ENCODE peak calls at places on chromosome 5, in seven cellular contexts. Q, F, B, Y, O, J and U are unnamed samples. For H3K36me3 and H3K4me1, the result is how much of the 10 kb centered on the place peaks cover.

GRCh38 chr5:1000329-1000728 is 8.3 kb upstream of the NKD2 start:
- DNase-seq in Q (no peak), F (no peak), B (peak), Y (no peak), O (no peak), J (no peak), U (no peak)

GRCh38 chr5:177388521-177389052 is 4.4 kb downstream of the SLC34A1 start:
- DNase-seq in Q (no peak), F (no peak), B (no peak), Y (no peak), O (no peak), J (no peak), U (no peak)

GRCh38 chr5:123209163-123210013 is 120.3 kb downstream of the PRDM6 start:
- DNase-seq in Q (no peak), F (peak), B (no peak), Y (no peak), O (no peak), J (no peak), U (no peak)

GRCh38 chr5:68898961-68899471 is 194.8 kb upstream of the SLC30A5 start:
- DNase-seq in Q (no peak), F (peak), B (no peak), Y (no peak), O (no peak), J (no peak), U (no peak)

GRCh38 chr5:53407373-53407772 is 73.1 kb upstream of the FST start:
- DNase-seq in Q (no peak), F (peak), B (no peak), Y (no peak), O (no peak), J (no peak), U (no peak)

GRCh38 chr5:158701406-158702177 is 398.1 kb downstream of the EBF1 start:
- DNase-seq in Q (no peak), F (peak), B (no peak), Y (peak), O (no peak), J (no peak), U (no peak)

GRCh38 chr5:179558912-179559279 is 8.5 kb downstream of the RUFY1 start:
- DNase-seq in Q (peak), F (peak), B (peak), Y (no peak), O (no peak), J (peak), U (no peak)

GRCh38 chr5:173643964-173644363 is 27.5 kb upstream of the BOD1 start:
- DNase-seq in Q (no peak), F (no peak), B (no peak), Y (no peak), O (peak), J (no peak), U (peak)

GRCh38 chr5:407051-407450 is 35.9 kb upstream of the EXOC3 start:
- DNase-seq in Q (no peak), F (no peak), B (no peak), Y (no peak), O (no peak), J (no peak), U (no peak)

GRCh38 chr5:171369056-171369455 is 18.6 kb upstream of the NPM1 start:
- DNase-seq in Q (peak), F (no peak), B (no peak), Y (no peak), O (no peak), J (no peak), U (no peak)

GRCh38 chr5:80128129-80128528 is 93.0 kb downstream of the THBS4 start:
- DNase-seq in Q (no peak), F (no peak), B (no peak), Y (no peak), O (no peak), J (no peak), U (no peak)

GRCh38 chr5:60482301-60482700 is 217.7 kb downstream of the DEPDC1B start:
- DNase-seq in Q (no peak), F (no peak), B (no peak), Y (no peak), O (peak), J (no peak), U (no peak)

GRCh38 chr5:149938272-149938671 is 6.3 kb downstream of the PDE6A start:
- DNase-seq in Q (peak), F (peak), B (peak), Y (peak), O (no peak), J (no peak), U (peak)

GRCh38 chr5:107466233-107466769 is 204.4 kb downstream of the EFNA5 start:
- DNase-seq in Q (no peak), F (no peak), B (no peak), Y (no peak), O (no peak), J (no peak), U (peak)

GRCh38 chr5:30581198-30581925 is 612.1 kb upstream of the CDH6 start:
- DNase-seq in Q (no peak), F (no peak), B (no peak), Y (no peak), O (no peak), J (no peak), U (no peak)

GRCh38 chr5:171713152-171713551 is 72.5 kb upstream of the SMIM23 start:
- DNase-seq in Q (no peak), F (no peak), B (no peak), Y (no peak), O (no peak), J (no peak), U (no peak)

GRCh38 chr5:158786390-158786789 is 313.3 kb downstream of the EBF1 start:
- DNase-seq in Q (no peak), F (no peak), B (no peak), Y (no peak), O (no peak), J (no peak), U (no peak)

GRCh38 chr5:55037046-55037771 is 13.2 kb downstream of the GZMK start:
- DNase-seq in Q (peak), F (peak), B (no peak), Y (no peak), O (peak), J (no peak), U (no peak)

GRCh38 chr5:130545291-130545690 is 619.8 kb downstream of the HINT1 start:
- DNase-seq in Q (no peak), F (no peak), B (no peak), Y (no peak), O (no peak), J (no peak), U (no peak)

GRCh38 chr5:127029513-127030258 is 672 bp downstream of the MARCHF3 start:
- DNase-seq in Q (peak), F (peak), B (peak), Y (peak), O (peak), J (peak), U (peak)

GRCh38 chr5:140565780-140566095 is 1.1 kb downstream of the SLC35A4 start:
- DNase-seq in Q (no peak), F (peak), B (no peak), Y (no peak), O (no peak), J (peak), U (no peak)

GRCh38 chr5:18404039-18404438 is 769.8 kb downstream of the TAF11L14 start:
- DNase-seq in Q (no peak), F (no peak), B (no peak), Y (no peak), O (no peak), J (no peak), U (no peak)

GRCh38 chr5:3639175-3639574 is 43.5 kb downstream of the IRX1 start:
- DNase-seq in Q (no peak), F (no peak), B (no peak), Y (no peak), O (no peak), J (no peak), U (no peak)

GRCh38 chr5:95783661-95784060 is 38.9 kb downstream of the GLRX start:
- DNase-seq in Q (no peak), F (no peak), B (no peak), Y (no peak), O (no peak), J (no peak), U (no peak)

GRCh38 chr5:95786821-95787408 is 35.6 kb downstream of the GLRX start:
- DNase-seq in Q (no peak), F (peak), B (no peak), Y (no peak), O (no peak), J (no peak), U (no peak)

GRCh38 chr5:95791751-95792150 is 30.8 kb downstream of the GLRX start:
- DNase-seq in Q (no peak), F (no peak), B (no peak), Y (no peak), O (no peak), J (no peak), U (no peak)

GRCh38 chr5:95784514-95785302 is 37.8 kb downstream of the GLRX start:
- DNase-seq in Q (no peak), F (peak), B (no peak), Y (no peak), O (no peak), J (no peak), U (no peak)

DNA sequence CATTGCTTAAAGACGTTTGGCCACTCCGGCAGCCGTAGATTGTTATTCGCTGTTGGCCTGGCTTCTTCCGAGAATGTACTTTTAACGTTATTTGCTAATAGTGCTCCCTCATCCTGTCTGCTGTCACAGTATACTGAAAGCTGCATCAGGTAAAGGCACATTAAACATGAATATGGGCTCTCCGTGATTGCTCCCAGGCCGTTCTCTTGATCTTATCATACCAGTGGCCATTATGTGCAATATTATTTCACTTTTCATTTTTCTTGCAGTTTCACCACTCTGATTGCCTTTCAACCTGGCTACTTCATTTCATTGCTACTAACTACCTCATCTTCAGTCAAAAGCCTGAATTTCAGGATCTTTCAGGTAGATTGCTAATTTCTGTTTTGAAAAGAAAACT is 34.0 kb downstream of the GLRX start:
- DNase-seq in Q (no peak), F (no peak), B (no peak), Y (no peak), O (no peak), J (no peak), U (no peak)
- H3K36me3 ChIP-seq in Q (under half), F (half or more), B (under half), Y (under half), O (under half), J (under half), U (under half)

GRCh38 chr5:23763170-23763569 is 255.8 kb downstream of the PRDM9 start:
- DNase-seq in Q (no peak), F (no peak), B (no peak), Y (no peak), O (no peak), J (no peak), U (no peak)
- H3K4me1 ChIP-seq in Q (under half), F (under half), B (under half), Y (under half), O (under half), J (under half), U (under half)

GRCh38 chr5:61534481-61535267 is 202.6 kb downstream of the ZSWIM6 start:
- DNase-seq in Q (no peak), F (no peak), B (no peak), Y (no peak), O (no peak), J (no peak), U (no peak)
- H3K36me3 ChIP-seq in Q (under half), F (half or more), B (under half), Y (under half), O (under half), J (half or more), U (half or more)

GRCh38 chr5:6145616-6146237 is 232.6 kb downstream of the MED10 start:
- DNase-seq in Q (no peak), F (no peak), B (no peak), Y (no peak), O (no peak), J (no peak), U (no peak)
- H3K4me1 ChIP-seq in Q (under half), F (under half), B (under half), Y (under half), O (under half), J (under half), U (under half)